ENCODE peak calls at places on chromosomes 13 and 19, in seven cellular contexts. F is LHCN-M2; N is activated T-cell treated with anti-CD3 and anti-CD28 coated beads, Interleukin-2, amount 50 U/mL, for 72 hours; E is ovary; Z is NK-92 treated with Interleukin-12 subunit alpha and Interleukin-12 subunit beta, amount 100 ng/mL, for 24 hours; G is neural progenitor cell; R is body of pancreas. P is an unnamed sample.

GRCh38 chr13:24746618-24747247 is 17.2 kb upstream of the RNF17 start:
- DNase-seq in F (no peak), N (peak), E (no peak), Z (no peak), G (peak), R (no peak), P (no peak)

GRCh38 chr13:23921451-23921888 is 24.2 kb upstream of the C1QTNF9B start:
- DNase-seq in F (peak), N (no peak), E (no peak), Z (no peak), G (peak), R (no peak), P (peak)

GRCh38 chr19:5778402-5778801 is 6.1 kb downstream of the PRR22 start:
- DNase-seq in F (no peak), N (no peak), E (no peak), Z (no peak), G (no peak), R (no peak), P (no peak)

GRCh38 chr13:114151565-114152284 is 19.3 kb upstream of the RASA3 start:
- DNase-seq in F (no peak), N (no peak), E (no peak), Z (no peak), G (no peak), R (peak), P (no peak)

GRCh38 chr13:99987180-99988047 is 5.8 kb downstream of the ZIC2 start:
- DNase-seq in F (no peak), N (no peak), E (no peak), Z (no peak), G (peak), R (no peak), P (no peak)

GRCh38 chr13:66224644-66225043 is 1005.5 kb downstream of the PCDH9 start:
- DNase-seq in F (no peak), N (no peak), E (no peak), Z (no peak), G (peak), R (no peak), P (no peak)

GRCh38 chr19:49635530-49636229 is 4.3 kb downstream of the RRAS start:
- DNase-seq in F (no peak), N (no peak), E (no peak), Z (no peak), G (no peak), R (no peak), P (no peak)

GRCh38 chr13:44854264-44855060 is 134.8 kb downstream of the NUFIP1 start:
- DNase-seq in F (peak), N (no peak), E (no peak), Z (no peak), G (peak), R (peak), P (no peak)

GRCh38 chr13:112454648-112455334 is 78.6 kb downstream of the SPACA7 start:
- DNase-seq in F (no peak), N (no peak), E (no peak), Z (no peak), G (no peak), R (no peak), P (no peak)

GRCh38 chr19:58154287-58154678 is 3.7 kb upstream of the ZNF329 start:
- DNase-seq in F (peak), N (no peak), E (peak), Z (no peak), G (peak), R (peak), P (peak)

GRCh38 chr13:110644892-110645521 is 29.7 kb downstream of the NAXD start:
- DNase-seq in F (peak), N (peak), E (peak), Z (no peak), G (peak), R (peak), P (peak)

GRCh38 chr13:100423375-100423774 is 165.2 kb downstream of the GGACT start:
- DNase-seq in F (peak), N (no peak), E (no peak), Z (no peak), G (no peak), R (no peak), P (peak)